ENCODE peak calls at places on chromosomes 1 and 21, in four cellular contexts. E is CD8-positive, alpha-beta memory T cell; N is tibial artery; Q is activated naive CD8-positive, alpha-beta T cell treated with anti-CD3 and anti-CD28 coated beads, Interleukin-2, amount 50 U/mL, for 24 hours. L is an unnamed sample.

GRCh38 chr1:55724551-55725325 is 509.6 kb upstream of the USP24 start:
- DNase-seq in E (no peak), N (no peak), Q (no peak), L (no peak)

GRCh38 chr1:78475888-78476610 is 14.7 kb upstream of the PTGFR start:
- DNase-seq in E (no peak), N (no peak), Q (no peak), L (no peak)

GRCh38 chr1:10228528-10228927 is 18.2 kb downstream of the KIF1B start:
- DNase-seq in E (no peak), N (no peak), Q (no peak), L (no peak)

GRCh38 chr1:8342325-8342724 is 24.4 kb downstream of the SLC45A1 start:
- DNase-seq in E (no peak), N (peak), Q (no peak), L (no peak)

GRCh38 chr1:42944207-42944928 is 14.3 kb downstream of the SLC2A1 start:
- DNase-seq in E (no peak), N (peak), Q (no peak), L (no peak)

GRCh38 chr1:119946724-119947123 is 50.4 kb upstream of the ADAM30 start:
- DNase-seq in E (no peak), N (no peak), Q (no peak), L (no peak)

GRCh38 chr1:39892611-39893595 is 8.8 kb downstream of the MYCL start:
- DNase-seq in E (no peak), N (no peak), Q (no peak), L (no peak)

GRCh38 chr1:165481820-165482532 is 37.0 kb upstream of the RXRG start:
- DNase-seq in E (no peak), N (no peak), Q (peak), L (peak)

GRCh38 chr1:181099152-181100014 is 10.9 kb downstream of the IER5 start:
- DNase-seq in E (no peak), N (peak), Q (peak), L (no peak)

GRCh38 chr1:209021622-209022021 is 561.9 kb upstream of the CAMK1G start:
- DNase-seq in E (no peak), N (no peak), Q (no peak), L (no peak)

GRCh38 chr1:15760520-15761211 is 2.1 kb downstream of the FBLIM1 start:
- DNase-seq in E (no peak), N (peak), Q (no peak), L (no peak)

GRCh38 chr21:35169574-35169973 is 120.5 kb upstream of the RUNX1 start:
- DNase-seq in E (no peak), N (no peak), Q (no peak), L (no peak)

GRCh38 chr1:107817909-107818308 is 147.1 kb downstream of the VAV3 start:
- DNase-seq in E (no peak), N (no peak), Q (no peak), L (no peak)

GRCh38 chr1:172451002-172451443 is 7.2 kb upstream of the PIGC start:
- DNase-seq in E (no peak), N (no peak), Q (no peak), L (no peak)

GRCh38 chr21:44012474-44013379 is 618 bp downstream of the TRAPPC10 start:
- DNase-seq in E (peak), N (peak), Q (peak), L (no peak)

GRCh38 chr1:47940779-47941178 is 56.4 kb downstream of the TRABD2B start:
- DNase-seq in E (no peak), N (no peak), Q (no peak), L (no peak)

GRCh38 chr1:184624051-184624450 is 130.6 kb downstream of the EDEM3 start:
- DNase-seq in E (no peak), N (no peak), Q (no peak), L (no peak)

L was measured in HCT116.